ENCODE peak calls at places on chromosomes 6 and 20, in five cellular contexts. Z is transverse colon, C is fibroblast of lung, W is left ventricle myocardium inferior, B is tibial nerve. J is an unnamed sample.
A peak's percentile ranks its signal among the peaks of the same experiment; 100 is the strongest.

GRCh38 chr6:143482593-143482992 is 28.9 kb downstream of the FUCA2 start:
- DNase-seq in Z (no peak), C (peak; percentile 5), W (no peak), B (no peak), J (no peak)

GRCh38 chr6:37283268-37283667 is 25.3 kb upstream of the TMEM217 start:
- DNase-seq in Z (no peak), C (peak; percentile 56), W (no peak), B (no peak), J (no peak)

GRCh38 chr6:16600701-16601100 is 160.6 kb downstream of the ATXN1 start:
- DNase-seq in Z (no peak), C (no peak), W (no peak), B (no peak), J (no peak)

GRCh38 chr20:528923-529594 is 14.5 kb downstream of the CSNK2A1 start:
- DNase-seq in Z (no peak), C (peak; percentile 83), W (no peak), B (no peak), J (peak; percentile 96)

GRCh38 chr20:21529863-21530262 is 16.0 kb upstream of the NKX2-2 start:
- DNase-seq in Z (no peak), C (no peak), W (no peak), B (no peak), J (peak; percentile 8)

GRCh38 chr20:49583669-49584417 is 15.9 kb upstream of the PTGIS start:
- DNase-seq in Z (peak; percentile 50), C (peak; percentile 99), W (peak; percentile 85), B (peak; percentile 76), J (peak; percentile 18)

GRCh38 chr20:50731930-50732690 is 730 bp downstream of the PARD6B start:
- DNase-seq in Z (no peak), C (no peak), W (no peak), B (no peak), J (no peak)

GRCh38 chr6:42417641-42418112 is 34.0 kb downstream of the TRERF1 start:
- DNase-seq in Z (no peak), C (peak; percentile 78), W (no peak), B (no peak), J (no peak)

GRCh38 chr6:18595774-18596528 is 208.8 kb downstream of the RNF144B start:
- DNase-seq in Z (peak; percentile 48), C (peak; percentile 53), W (no peak), B (peak; percentile 90), J (peak; percentile 65)

GRCh38 chr20:10433014-10433622 is 904 bp downstream of the MKKS start:
- DNase-seq in Z (no peak), C (peak; percentile 16), W (no peak), B (no peak), J (no peak)

GRCh38 chr6:84764332-84765049 is at the start of gene TBX18:
- DNase-seq in Z (peak; percentile 80), C (peak; percentile 90), W (peak; percentile 92), B (peak; percentile 97), J (peak; percentile 91)

GRCh38 chr6:13305256-13305650 is 23.1 kb downstream of the TBC1D7 start:
- DNase-seq in Z (no peak), C (no peak), W (no peak), B (no peak), J (no peak)

GRCh38 chr6:13470240-13471140 is 16.9 kb downstream of the GFOD1 start:
- DNase-seq in Z (no peak), C (no peak), W (no peak), B (no peak), J (no peak)

GRCh38 chr20:20003088-20003954 is 13.8 kb upstream of the NAA20 start:
- DNase-seq in Z (peak; percentile 27), C (peak; percentile 15), W (no peak), B (peak; percentile 69), J (no peak)

GRCh38 chr6:83978997-83979396 is 54.6 kb upstream of the MRAP2 start:
- DNase-seq in Z (no peak), C (no peak), W (no peak), B (no peak), J (no peak)

GRCh38 chr6:116405147-116405546 is 34.4 kb downstream of the DSE start:
- DNase-seq in Z (peak; percentile 14), C (peak; percentile 61), W (no peak), B (no peak), J (no peak)
- H3K4me3 ChIP-seq in Z (no peak overlapping the region), C (peak overlapping the region; percentile 1), W (peak overlapping the region; percentile 1), B (peak overlapping the region; percentile 25), J (no peak overlapping the region)

DNA sequence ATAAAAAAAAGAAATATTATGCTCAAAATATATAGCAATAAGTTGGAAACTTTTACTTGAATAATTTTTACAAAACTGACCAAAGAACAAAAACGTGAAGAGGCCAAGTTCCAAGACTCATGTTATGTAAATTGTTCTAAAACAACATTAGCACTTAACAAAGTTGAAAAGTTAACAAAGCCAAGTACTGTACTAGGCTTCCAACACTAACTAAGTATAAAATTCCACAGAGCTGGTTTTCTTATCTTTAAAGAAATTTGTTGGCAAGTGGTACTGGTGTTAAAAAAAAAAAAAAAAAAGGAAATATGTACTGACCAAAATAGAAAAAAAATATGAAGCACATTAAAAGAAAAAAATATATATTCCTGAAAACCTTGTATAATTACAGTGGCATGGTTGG is 127.8 kb downstream of the SLC16A10 start:
- DNase-seq in Z (no peak), C (peak; percentile 43), W (no peak), B (no peak), J (no peak)
- TF ChIP-seq CTCF in Z (no peak), C (no peak), W (no peak), B (no peak), J (no peak)

GRCh38 chr20:25498280-25498606 is 87.1 kb downstream of the NINL start:
- DNase-seq in Z (no peak), C (no peak), W (no peak), B (no peak), J (no peak)
- H3K36me3 ChIP-seq in Z (no peaks in the 10 kb centered on the region), C (no peaks in the 10 kb centered on the region), W (peaks cover 5% of the 10 kb centered on the region), B (no peaks in the 10 kb centered on the region), J (no peaks in the 10 kb centered on the region)

GRCh38 chr6:35811699-35811995 is 6.5 kb downstream of the LHFPL5 start:
- DNase-seq in Z (no peak), C (no peak), W (no peak), B (no peak), J (no peak)
- H3K4me3 ChIP-seq in Z (no peak overlapping the region), C (no peak overlapping the region), W (no peak overlapping the region), B (no peak overlapping the region), J (no peak overlapping the region)

GRCh38 chr6:81552644-81553043 is 199.8 kb downstream of the TENT5A start:
- DNase-seq in Z (no peak), C (no peak), W (no peak), B (no peak), J (no peak)
- TF ChIP-seq CTCF in Z (no peak), C (no peak), W (no peak), B (no peak), J (no peak)

J was measured in bronchial epithelial cell.